ENCODE peak calls at places on chromosomes 12 and 14, in four cellular contexts. H is fibroblast of lung, R is AG10803, O is GM10248. E is an unnamed sample.

GRCh38 chr12:116331876-116332275 is 54.4 kb upstream of the MED13L start:
- DNase-seq in H (no peak), R (no peak), O (no peak), E (no peak)

GRCh38 chr12:16573652-16574077 is 32.3 kb downstream of the LMO3 start:
- DNase-seq in H (peak; percentile 91), R (peak; percentile 41), O (no peak), E (peak; percentile 62)

GRCh38 chr12:77294016-77294415 is 228.6 kb upstream of the E2F7 start:
- DNase-seq in H (peak; percentile 31), R (no peak), O (no peak), E (no peak)

GRCh38 chr12:6567112-6567680 is 895 bp downstream of the NOP2 start:
- DNase-seq in H (no peak), R (no peak), O (no peak), E (no peak)

GRCh38 chr12:15629761-15630160 is 159.4 kb downstream of the EPS8 start:
- DNase-seq in H (peak; percentile 68), R (peak; percentile 63), O (no peak), E (no peak)

GRCh38 chr12:33439587-33440011 is at the start of gene SYT10:
- DNase-seq in H (no peak), R (no peak), O (peak; percentile 10), E (no peak)

GRCh38 chr12:52036587-52037171 is 14.6 kb upstream of the NR4A1 start:
- DNase-seq in H (peak; percentile 70), R (peak; percentile 78), O (peak; percentile 77), E (no peak)

GRCh38 chr14:69247691-69248440 is 12.1 kb upstream of the GALNT16 start:
- DNase-seq in H (peak; percentile 95), R (peak; percentile 98), O (no peak), E (no peak)

GRCh38 chr12:27534060-27534764 is 10.2 kb downstream of the PPFIBP1 start:
- DNase-seq in H (no peak), R (no peak), O (peak; percentile 45), E (no peak)

GRCh38 chr12:40672650-40673319 is 19.5 kb upstream of the CNTN1 start:
- DNase-seq in H (no peak), R (peak; percentile 18), O (no peak), E (peak; percentile 12)

GRCh38 chr12:31323466-31324115 is 2.4 kb downstream of the SINHCAF start:
- DNase-seq in H (peak; percentile 21), R (no peak), O (peak; percentile 48), E (no peak)

GRCh38 chr12:56683-57346 is 9.8 kb upstream of the IQSEC3 start:
- DNase-seq in H (no peak), R (no peak), O (no peak), E (peak; percentile 34)

GRCh38 chr14:21686468-21686867 is 12.8 kb upstream of the OR4E1 start:
- DNase-seq in H (no peak), R (no peak), O (no peak), E (no peak)

GRCh38 chr12:106566771-106567170 is 16.0 kb upstream of the RFX4 start:
- DNase-seq in H (no peak), R (no peak), O (no peak), E (no peak)

GRCh38 chr12:130761537-130762318 is 45.6 kb upstream of the RIMBP2 start:
- DNase-seq in H (peak; percentile 61), R (peak; percentile 51), O (peak; percentile 77), E (no peak)

GRCh38 chr14:57009585-57010515 is 199.6 kb upstream of the OTX2 start:
- DNase-seq in H (no peak), R (no peak), O (no peak), E (no peak)

GRCh38 chr14:63155511-63156189 is 48.6 kb upstream of the RHOJ start:
- DNase-seq in H (peak; percentile 10), R (no peak), O (no peak), E (no peak)

GRCh38 chr14:89618309-89618708 is 201.3 kb upstream of the FOXN3 start:
- DNase-seq in H (peak; percentile 53), R (peak; percentile 47), O (peak; percentile 19), E (no peak)

GRCh38 chr12:88726806-88727722 is 146.8 kb upstream of the KITLG start:
- DNase-seq in H (peak; percentile 32), R (peak; percentile 38), O (no peak), E (no peak)

GRCh38 chr12:4271433-4272013 is 2.0 kb upstream of the CCND2 start:
- DNase-seq in H (no peak), R (no peak), O (peak; percentile 62), E (no peak)

GRCh38 chr14:103597623-103598372 is 31.2 kb upstream of the KLC1 start:
- DNase-seq in H (peak; percentile 88), R (peak; percentile 84), O (no peak), E (no peak)

GRCh38 chr12:52266514-52266913 is 7.9 kb upstream of the KRT86 start:
- DNase-seq in H (no peak), R (no peak), O (no peak), E (no peak)

GRCh38 chr12:21577516-21577915 is 27.1 kb downstream of the GYS2 start:
- DNase-seq in H (no peak), R (no peak), O (no peak), E (no peak)

GRCh38 chr14:22814945-22815713 is at the start of gene SLC7A7:
- DNase-seq in H (peak; percentile 34), R (peak; percentile 23), O (no peak), E (no peak)

GRCh38 chr14:89292579-89293348 is 124.3 kb downstream of the FOXN3 start:
- DNase-seq in H (no peak), R (no peak), O (no peak), E (no peak)

GRCh38 chr12:46562625-46563228 is 190.2 kb upstream of the SLC38A2 start:
- DNase-seq in H (peak; percentile 81), R (peak; percentile 94), O (no peak), E (peak; percentile 51)

GRCh38 chr12:109739747-109740693 is 26.4 kb downstream of the FAM222A start:
- DNase-seq in H (no peak), R (no peak), O (no peak), E (no peak)

GRCh38 chr12:19683178-19683927 is 244.1 kb downstream of the AEBP2 start:
- DNase-seq in H (peak; percentile 54), R (peak; percentile 46), O (no peak), E (no peak)

GRCh38 chr12:19675361-19675760 is 236.1 kb downstream of the AEBP2 start:
- DNase-seq in H (no peak), R (no peak), O (no peak), E (no peak)

GRCh38 chr12:19681007-19681406 is 241.7 kb downstream of the AEBP2 start:
- DNase-seq in H (no peak), R (no peak), O (no peak), E (no peak)
- TF ChIP-seq CTCF in H (no peak), R (no peak), O (no peak), E (no peak)

DNA sequence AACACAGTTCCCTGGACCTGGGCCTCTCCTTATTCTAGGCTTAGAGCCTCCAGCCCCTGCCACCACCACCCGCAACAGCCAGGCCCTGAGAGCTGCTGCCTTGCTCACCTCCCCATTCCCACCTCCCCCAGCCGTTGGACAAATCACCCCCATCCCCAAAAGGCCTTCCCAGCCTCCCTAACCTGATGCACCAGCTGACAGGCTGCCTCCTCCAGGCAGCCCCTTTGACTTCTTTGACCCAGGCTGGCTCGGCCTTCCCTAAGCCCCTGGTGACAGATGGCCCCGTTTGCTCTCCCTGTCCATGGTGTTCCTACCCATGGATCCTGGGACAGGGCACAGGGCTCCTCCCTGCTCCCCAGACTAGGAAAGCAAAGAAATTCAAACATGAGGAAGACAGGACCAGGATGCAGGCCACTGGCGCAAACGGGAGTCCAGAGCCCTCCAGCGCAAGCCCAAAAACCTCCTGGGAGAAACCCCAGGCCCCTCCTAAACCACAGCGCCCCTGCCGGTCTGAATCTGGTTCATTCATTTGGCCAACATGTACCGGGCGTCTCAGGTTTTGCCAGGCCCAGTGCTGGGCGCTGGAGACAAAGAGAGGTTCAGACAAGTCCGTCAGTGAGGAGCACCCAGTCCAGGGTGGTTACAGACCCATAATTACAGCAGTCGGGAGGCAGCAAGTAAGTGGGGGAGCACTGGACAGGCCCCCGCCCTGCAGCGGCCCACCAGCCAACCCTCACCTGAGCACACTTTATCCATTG is 2.4 kb downstream of the AKT1 start:
- DNase-seq in H (no peak), R (no peak), O (no peak), E (no peak)
- TF ChIP-seq CTCF in H (no peak), R (peak; percentile 5), O (no peak), E (no peak)

GRCh38 chr12:54622463-54623183 is 12.1 kb downstream of the LACRT start:
- DNase-seq in H (peak; percentile 15), R (no peak), O (no peak), E (no peak)
- TF ChIP-seq CTCF in H (peak; percentile 32), R (no peak), O (no peak), E (peak; percentile 42)

GRCh38 chr12:107998863-107999262 is 130.2 kb upstream of the WSCD2 start:
- DNase-seq in H (no peak), R (no peak), O (no peak), E (no peak)

GRCh38 chr12:107992016-107992415 is 137.1 kb upstream of the WSCD2 start:
- DNase-seq in H (no peak), R (no peak), O (no peak), E (no peak)

GRCh38 chr12:107990325-107990724 is 138.8 kb upstream of the WSCD2 start:
- DNase-seq in H (no peak), R (no peak), O (peak; percentile 12), E (no peak)

GRCh38 chr12:107992870-107993451 is 136.1 kb upstream of the WSCD2 start:
- DNase-seq in H (peak; percentile 1), R (peak; percentile 30), O (peak; percentile 10), E (no peak)
- TF ChIP-seq CTCF in H (peak; percentile 13), R (peak; percentile 55), O (peak; percentile 38), E (peak; percentile 37)

GRCh38 chr12:3069714-3070113 is 7.5 kb upstream of the TSPAN9 start:
- DNase-seq in H (no peak), R (no peak), O (no peak), E (no peak)
- TF ChIP-seq CTCF in H (no peak), R (no peak), O (no peak), E (no peak)

GRCh38 chr12:74412607-74413230 is 124.9 kb upstream of the ATXN7L3B start:
- DNase-seq in H (peak; percentile 24), R (peak; percentile 0), O (peak; percentile 9), E (no peak)

GRCh38 chr12:74418573-74418972 is 119.1 kb upstream of the ATXN7L3B start:
- DNase-seq in H (no peak), R (no peak), O (no peak), E (no peak)

GRCh38 chr12:74415633-74416032 is 122.0 kb upstream of the ATXN7L3B start:
- DNase-seq in H (peak; percentile 36), R (peak; percentile 2), O (peak; percentile 7), E (no peak)
- TF ChIP-seq CTCF in H (peak; percentile 67), R (peak; percentile 38), O (peak; percentile 39), E (peak; percentile 66)